ENCODE peak calls at places on chromosome 7, in eight cellular contexts. I, O, G, T, U, Z, L and J are unnamed samples.

GRCh38 chr7:131293018-131293417 is 34.7 kb upstream of the MKLN1 start:
- DNase-seq in O (no peak), I (peak; percentile 37), L (no peak), G (no peak), Z (peak; percentile 28), T (no peak), U (peak; percentile 8), J (no peak)

GRCh38 chr7:55498770-55499169 is 73.5 kb downstream of the VOPP1 start:
- DNase-seq in L (no peak), G (no peak), Z (no peak), U (no peak), I (no peak), T (no peak), O (no peak), J (no peak)

GRCh38 chr7:105130048-105130447 is 116.0 kb downstream of the KMT2E start:
- DNase-seq in Z (no peak), O (no peak), I (no peak), G (peak; percentile 43), T (no peak), U (no peak), L (no peak), J (no peak)

GRCh38 chr7:130371059-130371458 is 9.2 kb upstream of the CPA1 start:
- DNase-seq in I (peak; percentile 81), Z (no peak), T (no peak), G (no peak), O (no peak), L (peak; percentile 67), U (no peak), J (no peak)

GRCh38 chr7:155001756-155002410 is 1.0 kb downstream of the PAXIP1 start:
- DNase-seq in T (peak; percentile 4), Z (peak; percentile 34), L (no peak), O (no peak), I (no peak), G (peak; percentile 17), U (no peak), J (no peak)

GRCh38 chr7:81297317-81297716 is 378.5 kb upstream of the SEMA3C start:
- DNase-seq in U (no peak), I (no peak), L (no peak), T (no peak), O (no peak), G (no peak), Z (peak; percentile 15), J (no peak)

GRCh38 chr7:69244691-69245090 is 353.6 kb upstream of the AUTS2 start:
- DNase-seq in U (no peak), T (no peak), G (no peak), I (no peak), O (no peak), Z (no peak), L (no peak), J (no peak)

GRCh38 chr7:15305002-15305600 is 256.7 kb downstream of the AGMO start:
- DNase-seq in G (peak; percentile 46), T (peak; percentile 6), O (peak; percentile 64), Z (peak; percentile 85), I (peak; percentile 32), L (peak; percentile 36), U (peak; percentile 15), J (no peak)

GRCh38 chr7:69739182-69739581 is 140.9 kb downstream of the AUTS2 start:
- DNase-seq in Z (no peak), T (no peak), O (no peak), U (no peak), I (no peak), G (no peak), L (no peak), J (no peak)

GRCh38 chr7:7731732-7732131 is 13.3 kb upstream of the RPA3 start:
- DNase-seq in O (no peak), T (no peak), L (no peak), G (no peak), Z (no peak), U (no peak), I (no peak), J (no peak)

GRCh38 chr7:158834799-158835784 is 5.8 kb upstream of the ESYT2 start:
- DNase-seq in U (no peak), I (no peak), O (no peak), L (peak; percentile 43), T (no peak), Z (no peak), G (no peak), J (no peak)

GRCh38 chr7:1848911-1849311 is 178.8 kb downstream of the ELFN1 start:
- DNase-seq in L (no peak), I (no peak), O (no peak), T (no peak), Z (no peak), G (peak; percentile 1), U (no peak), J (peak; percentile 36)

GRCh38 chr7:157851501-157852067 is 514.8 kb downstream of the DNAJB6 start:
- DNase-seq in I (peak; percentile 74), O (peak; percentile 86), U (no peak), T (no peak), Z (no peak), G (no peak), L (no peak), J (peak; percentile 84)

GRCh38 chr7:111532625-111533024 is 29.7 kb downstream of the IMMP2L start:
- DNase-seq in U (no peak), G (no peak), T (no peak), O (no peak), I (no peak), Z (peak; percentile 39), L (no peak), J (no peak)

GRCh38 chr7:29254663-29255062 is 60.1 kb downstream of the CHN2 start:
- DNase-seq in L (no peak), O (peak; percentile 27), T (no peak), G (no peak), U (no peak), Z (no peak), I (no peak), J (no peak)

DNA sequence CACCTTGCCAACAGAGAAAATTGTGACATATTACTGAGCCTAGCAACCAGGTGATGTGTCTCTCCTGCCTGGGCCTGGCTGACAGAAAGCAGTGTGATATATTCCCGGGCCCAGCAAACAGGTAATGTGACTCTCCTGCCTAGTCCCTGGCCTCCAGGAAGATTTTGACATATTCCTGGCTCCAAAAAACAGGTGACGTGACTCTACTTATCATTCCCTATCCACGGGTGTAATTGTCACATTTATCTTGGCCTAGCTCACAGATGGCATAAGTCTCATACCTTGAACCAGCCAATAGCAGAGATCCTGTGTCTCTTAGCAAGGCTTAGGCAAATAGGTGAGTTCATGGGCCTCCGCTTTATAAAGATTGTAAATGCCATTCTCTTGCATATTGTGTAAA is 49.6 kb upstream of the ZNF680 start:
- DNase-seq in O (no peak), I (no peak), L (no peak), T (no peak), G (no peak), U (no peak), Z (no peak), J (no peak)
- H3K9me3 ChIP-seq in O (peaks cover 19% of the 10 kb centered on the region), I (no peaks in the 10 kb centered on the region), L (no peaks in the 10 kb centered on the region), T (peaks cover 20% of the 10 kb centered on the region), G (no peaks in the 10 kb centered on the region), U (peaks cover 16% of the 10 kb centered on the region), Z (no peaks in the 10 kb centered on the region), J (no peaks in the 10 kb centered on the region)

GRCh38 chr7:3193721-3194120 is 107.3 kb upstream of the SDK1 start:
- DNase-seq in U (no peak), Z (no peak), I (no peak), G (no peak), O (no peak), L (no peak), T (no peak), J (no peak)

GRCh38 chr7:3197567-3198212 is 103.4 kb upstream of the SDK1 start:
- DNase-seq in L (no peak), Z (no peak), O (no peak), I (no peak), U (no peak), G (no peak), T (no peak), J (no peak)

GRCh38 chr7:3194501-3195141 is 106.4 kb upstream of the SDK1 start:
- DNase-seq in I (no peak), Z (no peak), L (no peak), G (no peak), O (peak; percentile 77), T (peak; percentile 96), U (peak; percentile 78), J (no peak)

GRCh38 chr7:3196629-3197028 is 104.4 kb upstream of the SDK1 start:
- DNase-seq in O (no peak), U (no peak), I (no peak), T (no peak), G (no peak), L (no peak), Z (no peak), J (no peak)

DNA sequence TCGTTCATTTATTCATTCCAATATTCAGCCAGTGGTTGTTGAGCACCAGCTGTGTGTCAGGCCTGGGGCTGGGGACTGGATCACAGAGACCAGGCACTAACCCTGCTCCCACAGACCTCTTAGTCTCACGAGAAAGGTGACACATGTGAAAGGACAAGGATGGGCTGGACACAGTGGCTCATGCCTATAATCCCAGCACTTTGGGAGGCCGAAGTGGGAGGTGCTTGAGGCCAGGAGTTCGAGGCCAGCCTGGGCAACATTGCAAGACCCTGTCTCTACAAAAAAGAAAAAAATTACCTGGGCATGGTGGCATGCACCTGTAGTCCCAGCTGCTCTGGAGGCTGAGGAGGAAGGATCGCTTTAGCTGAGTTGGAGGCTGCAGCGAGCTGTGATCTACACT is 105.9 kb upstream of the SDK1 start:
- DNase-seq in L (no peak), I (no peak), G (no peak), O (no peak), Z (no peak), U (no peak), T (no peak), J (no peak)
- H3K9me3 ChIP-seq in L (no peaks in the 10 kb centered on the region), I (no peaks in the 10 kb centered on the region), G (no peaks in the 10 kb centered on the region), O (peaks cover 3% of the 10 kb centered on the region), Z (peaks cover 9% of the 10 kb centered on the region), U (peaks cover 7% of the 10 kb centered on the region), T (peaks cover 4% of the 10 kb centered on the region), J (no peaks in the 10 kb centered on the region)

GRCh38 chr7:142718314-142718713 is 31.0 kb upstream of the PRSS1 start:
- DNase-seq in U (no peak), T (no peak), I (no peak), G (no peak), Z (no peak), L (no peak), O (no peak), J (no peak)
- H3K9me3 ChIP-seq in U (no peaks in the 10 kb centered on the region), T (no peaks in the 10 kb centered on the region), I (no peaks in the 10 kb centered on the region), G (no peaks in the 10 kb centered on the region), Z (no peaks in the 10 kb centered on the region), L (no peaks in the 10 kb centered on the region), O (no peaks in the 10 kb centered on the region), J (no peaks in the 10 kb centered on the region)

GRCh38 chr7:27155816-27156507 is 513 bp downstream of the HOXA7 start:
- DNase-seq in I (no peak), T (peak; percentile 58), U (no peak), O (peak; percentile 47), Z (no peak), L (peak; percentile 43), G (peak; percentile 31), J (peak; percentile 87)

GRCh38 chr7:27152816-27153486 is 568 bp upstream of the HOXA3 start:
- DNase-seq in U (no peak), T (no peak), G (no peak), Z (no peak), L (no peak), O (no peak), I (no peak), J (peak; percentile 19)

GRCh38 chr7:27153526-27153925 is 1.1 kb upstream of the HOXA3 start:
- DNase-seq in O (no peak), L (peak; percentile 11), I (no peak), T (no peak), Z (no peak), U (no peak), G (no peak), J (peak; percentile 10)

GRCh38 chr7:27154901-27155815 is 1.3 kb downstream of the HOXA7 start:
- DNase-seq in I (no peak), G (peak; percentile 6), U (no peak), Z (no peak), O (no peak), T (no peak), L (peak; percentile 45), J (peak; percentile 84)

GRCh38 chr7:27154369-27154768 is 2.0 kb upstream of the HOXA3 start:
- DNase-seq in Z (no peak), G (no peak), I (no peak), O (no peak), T (no peak), L (peak; percentile 23), U (no peak), J (peak; percentile 48)
- H3K9me3 ChIP-seq in Z (no peaks in the 10 kb centered on the region), G (peaks cover 13% of the 10 kb centered on the region), I (no peaks in the 10 kb centered on the region), O (no peaks in the 10 kb centered on the region), T (no peaks in the 10 kb centered on the region), L (no peaks in the 10 kb centered on the region), U (peaks cover 12% of the 10 kb centered on the region), J (no peaks in the 10 kb centered on the region)